ENCODE peak calls at places on chromosomes 5 and 9, in four cellular contexts. One of them, this sample, is unnamed.

GRCh38 chr5:172437445-172438303 is 16.7 kb downstream of the SH3PXD2B start:
- DNase-seq in left ventricle myocardium inferior: peak; percentile 63
- DNase-seq in upper lobe of right lung: peak; percentile 81
- DNase-seq in prostate gland: no peak
- DNase-seq in this sample: no peak

GRCh38 chr5:134550271-134551214 is 25.1 kb downstream of the JADE2 start:
- DNase-seq in left ventricle myocardium inferior: peak; percentile 12
- DNase-seq in upper lobe of right lung: no peak
- DNase-seq in prostate gland: no peak
- DNase-seq in this sample: no peak

GRCh38 chr9:7549261-7549660 is 250.3 kb downstream of the DMAC1 start:
- DNase-seq in left ventricle myocardium inferior: peak; percentile 36
- DNase-seq in upper lobe of right lung: no peak
- DNase-seq in prostate gland: no peak
- DNase-seq in this sample: no peak

GRCh38 chr9:82604947-82605656 is 457.8 kb downstream of the RASEF start:
- DNase-seq in left ventricle myocardium inferior: no peak
- DNase-seq in upper lobe of right lung: no peak
- DNase-seq in prostate gland: peak; percentile 17
- DNase-seq in this sample: no peak

GRCh38 chr5:2995667-2996066 is 244.2 kb upstream of the IRX2 start:
- DNase-seq in left ventricle myocardium inferior: no peak
- DNase-seq in upper lobe of right lung: peak; percentile 10
- DNase-seq in prostate gland: no peak
- DNase-seq in this sample: no peak

GRCh38 chr5:44987026-44987425 is 178.3 kb downstream of the MRPS30 start:
- DNase-seq in left ventricle myocardium inferior: no peak
- DNase-seq in upper lobe of right lung: no peak
- DNase-seq in prostate gland: no peak
- DNase-seq in this sample: no peak

GRCh38 chr5:14218011-14218410 is 74.9 kb downstream of the TRIO start:
- DNase-seq in left ventricle myocardium inferior: no peak
- DNase-seq in upper lobe of right lung: no peak
- DNase-seq in prostate gland: no peak
- DNase-seq in this sample: no peak

GRCh38 chr9:93302586-93303257 is 118.8 kb downstream of the WNK2 start:
- DNase-seq in left ventricle myocardium inferior: no peak
- DNase-seq in upper lobe of right lung: peak; percentile 73
- DNase-seq in prostate gland: peak; percentile 47
- DNase-seq in this sample: no peak

GRCh38 chr5:78221964-78222451 is 72.5 kb downstream of the AP3B1 start:
- DNase-seq in left ventricle myocardium inferior: no peak
- DNase-seq in upper lobe of right lung: no peak
- DNase-seq in prostate gland: no peak
- DNase-seq in this sample: no peak

GRCh38 chr9:99825158-99826046 is 3.7 kb downstream of the NR4A3 start:
- DNase-seq in left ventricle myocardium inferior: no peak
- DNase-seq in upper lobe of right lung: peak; percentile 63
- DNase-seq in prostate gland: no peak
- DNase-seq in this sample: no peak

GRCh38 chr5:120735076-120735475 is 271.0 kb downstream of the PRR16 start:
- DNase-seq in left ventricle myocardium inferior: no peak
- DNase-seq in upper lobe of right lung: no peak
- DNase-seq in prostate gland: no peak
- DNase-seq in this sample: no peak

GRCh38 chr9:111926421-111926875 is 29.8 kb downstream of the UGCG start:
- DNase-seq in left ventricle myocardium inferior: peak; percentile 34
- DNase-seq in upper lobe of right lung: no peak
- DNase-seq in prostate gland: no peak
- DNase-seq in this sample: no peak

GRCh38 chr5:85170183-85170582 is 785.5 kb upstream of the EDIL3 start:
- DNase-seq in left ventricle myocardium inferior: no peak
- DNase-seq in upper lobe of right lung: no peak
- DNase-seq in prostate gland: no peak
- DNase-seq in this sample: no peak

GRCh38 chr9:16458696-16459420 is 411.6 kb downstream of the BNC2 start:
- DNase-seq in left ventricle myocardium inferior: no peak
- DNase-seq in upper lobe of right lung: no peak
- DNase-seq in prostate gland: no peak
- DNase-seq in this sample: no peak

GRCh38 chr5:66139313-66139712 is 4.8 kb upstream of the SREK1 start:
- DNase-seq in left ventricle myocardium inferior: no peak
- DNase-seq in upper lobe of right lung: no peak
- DNase-seq in prostate gland: no peak
- DNase-seq in this sample: no peak

GRCh38 chr5:96721351-96721970 is 59.3 kb downstream of the CAST start:
- DNase-seq in left ventricle myocardium inferior: no peak
- DNase-seq in upper lobe of right lung: no peak
- DNase-seq in prostate gland: no peak
- DNase-seq in this sample: no peak

GRCh38 chr5:43255704-43256103 is 57.5 kb downstream of the HMGCS1 start:
- DNase-seq in left ventricle myocardium inferior: no peak
- DNase-seq in upper lobe of right lung: no peak
- DNase-seq in prostate gland: no peak
- DNase-seq in this sample: no peak

GRCh38 chr5:67133217-67133616 is 63.4 kb downstream of the CD180 start:
- DNase-seq in left ventricle myocardium inferior: no peak
- DNase-seq in upper lobe of right lung: no peak
- DNase-seq in prostate gland: no peak
- DNase-seq in this sample: no peak

GRCh38 chr5:122129332-122129731 is at the start of gene ZNF474:
- DNase-seq in left ventricle myocardium inferior: no peak
- DNase-seq in upper lobe of right lung: no peak
- DNase-seq in prostate gland: peak; percentile 22
- DNase-seq in this sample: peak; percentile 98

GRCh38 chr5:43066799-43067741 is 27.0 kb upstream of the ANXA2R start:
- DNase-seq in left ventricle myocardium inferior: peak; percentile 86
- DNase-seq in upper lobe of right lung: peak; percentile 88
- DNase-seq in prostate gland: peak; percentile 92
- DNase-seq in this sample: no peak

GRCh38 chr5:159883522-159883950 is 32.7 kb upstream of the ADRA1B start:
- DNase-seq in left ventricle myocardium inferior: no peak
- DNase-seq in upper lobe of right lung: no peak
- DNase-seq in prostate gland: no peak
- DNase-seq in this sample: no peak

GRCh38 chr5:99105216-99105615 is 176.4 kb upstream of the CHD1 start:
- DNase-seq in left ventricle myocardium inferior: no peak
- DNase-seq in upper lobe of right lung: no peak
- DNase-seq in prostate gland: no peak
- DNase-seq in this sample: no peak

GRCh38 chr5:177445052-177446016 is 1.3 kb upstream of the PRR7 start:
- DNase-seq in left ventricle myocardium inferior: no peak
- DNase-seq in upper lobe of right lung: no peak
- DNase-seq in prostate gland: no peak
- DNase-seq in this sample: no peak

GRCh38 chr5:164191240-164191639 is 685.8 kb downstream of the MAT2B start:
- DNase-seq in left ventricle myocardium inferior: peak; percentile 47
- DNase-seq in upper lobe of right lung: no peak
- DNase-seq in prostate gland: peak; percentile 83
- DNase-seq in this sample: no peak

GRCh38 chr5:62142351-62142750 is 163.7 kb upstream of the KIF2A start:
- DNase-seq in left ventricle myocardium inferior: no peak
- DNase-seq in upper lobe of right lung: no peak
- DNase-seq in prostate gland: no peak
- DNase-seq in this sample: no peak

GRCh38 chr5:34655354-34655991 is 655 bp upstream of the RAI14 start:
- DNase-seq in left ventricle myocardium inferior: no peak
- DNase-seq in upper lobe of right lung: peak; percentile 69
- DNase-seq in prostate gland: peak; percentile 70
- DNase-seq in this sample: peak; percentile 72

GRCh38 chr9:124769451-124770358 is 1.4 kb downstream of the NR6A1 start:
- DNase-seq in left ventricle myocardium inferior: no peak
- DNase-seq in upper lobe of right lung: peak; percentile 78
- DNase-seq in prostate gland: peak; percentile 22
- DNase-seq in this sample: no peak

GRCh38 chr9:101567725-101567993 is 27.1 kb downstream of the PPP3R2 start:
- DNase-seq in left ventricle myocardium inferior: no peak
- DNase-seq in upper lobe of right lung: no peak
- DNase-seq in prostate gland: peak; percentile 9
- DNase-seq in this sample: no peak

GRCh38 chr9:35675732-35676392 is 2.1 kb downstream of the CA9 start:
- DNase-seq in left ventricle myocardium inferior: no peak
- DNase-seq in upper lobe of right lung: no peak
- DNase-seq in prostate gland: no peak
- DNase-seq in this sample: no peak

GRCh38 chr9:117414220-117414905 is 494 bp downstream of the ASTN2 start:
- DNase-seq in left ventricle myocardium inferior: no peak
- DNase-seq in upper lobe of right lung: peak; percentile 64
- DNase-seq in prostate gland: peak; percentile 21
- DNase-seq in this sample: no peak

GRCh38 chr5:141641634-141642278 is 5.0 kb downstream of the RELL2 start:
- DNase-seq in left ventricle myocardium inferior: no peak
- DNase-seq in upper lobe of right lung: no peak
- DNase-seq in prostate gland: no peak
- DNase-seq in this sample: peak; percentile 70
- TF ChIP-seq CTCF in left ventricle myocardium inferior: no peak
- TF ChIP-seq CTCF in upper lobe of right lung: no peak
- TF ChIP-seq CTCF in prostate gland: peak; percentile 12
- TF ChIP-seq CTCF in this sample: peak; percentile 47

DNA sequence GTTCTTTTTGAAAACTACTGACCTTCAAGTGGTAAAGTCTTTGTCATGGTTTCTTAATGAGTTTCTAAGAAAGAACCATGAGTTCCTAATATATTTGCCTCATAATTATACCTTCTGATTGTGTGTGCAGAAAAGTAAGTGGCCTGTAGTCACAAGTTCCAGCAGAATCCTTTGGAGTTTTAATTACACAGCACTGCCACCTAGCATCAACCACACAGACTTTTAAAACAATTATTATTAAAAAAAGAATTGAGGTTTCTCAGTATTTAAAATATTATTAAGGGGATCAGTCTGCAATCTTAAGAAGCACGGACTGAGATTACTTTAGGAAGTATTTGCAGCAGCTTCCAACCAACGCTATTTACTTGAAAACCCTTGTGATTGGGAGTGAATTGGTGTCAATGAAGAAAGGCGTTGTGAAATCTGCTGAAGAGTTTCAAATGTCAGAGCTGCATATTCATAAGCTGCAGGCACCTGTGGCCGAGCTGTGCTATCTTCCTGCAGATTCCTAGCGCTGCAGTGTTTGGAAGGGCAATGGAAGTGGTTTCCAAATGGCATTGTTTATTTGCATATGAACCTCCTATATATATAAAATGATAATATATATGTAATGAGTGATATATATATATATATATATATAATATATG is 1074.2 kb upstream of the WWC1 start:
- DNase-seq in left ventricle myocardium inferior: no peak
- DNase-seq in upper lobe of right lung: no peak
- DNase-seq in prostate gland: no peak
- DNase-seq in this sample: no peak
- H3K36me3 ChIP-seq in left ventricle myocardium inferior: no peaks in the 10 kb centered on the region
- H3K36me3 ChIP-seq in upper lobe of right lung: no peaks in the 10 kb centered on the region
- H3K36me3 ChIP-seq in prostate gland: no peaks in the 10 kb centered on the region
- H3K36me3 ChIP-seq in this sample: no peaks in the 10 kb centered on the region

GRCh38 chr9:95494022-95494415 is 22.8 kb downstream of the PTCH1 start:
- DNase-seq in left ventricle myocardium inferior: no peak
- DNase-seq in upper lobe of right lung: no peak
- DNase-seq in prostate gland: no peak
- DNase-seq in this sample: no peak

GRCh38 chr9:95491543-95492330 is 25.0 kb downstream of the PTCH1 start:
- DNase-seq in left ventricle myocardium inferior: no peak
- DNase-seq in upper lobe of right lung: no peak
- DNase-seq in prostate gland: no peak
- DNase-seq in this sample: no peak

GRCh38 chr9:95486318-95486717 is 30.5 kb downstream of the PTCH1 start:
- DNase-seq in left ventricle myocardium inferior: no peak
- DNase-seq in upper lobe of right lung: no peak
- DNase-seq in prostate gland: peak; percentile 88
- DNase-seq in this sample: no peak

GRCh38 chr9:95484225-95484624 is 32.5 kb downstream of the PTCH1 start:
- DNase-seq in left ventricle myocardium inferior: no peak
- DNase-seq in upper lobe of right lung: no peak
- DNase-seq in prostate gland: no peak
- DNase-seq in this sample: no peak

GRCh38 chr9:95488971-95489370 is 27.8 kb downstream of the PTCH1 start:
- DNase-seq in left ventricle myocardium inferior: no peak
- DNase-seq in upper lobe of right lung: no peak
- DNase-seq in prostate gland: no peak
- DNase-seq in this sample: no peak
- H3K4me3 ChIP-seq in left ventricle myocardium inferior: no peak overlapping the region
- H3K4me3 ChIP-seq in upper lobe of right lung: no peak overlapping the region
- H3K4me3 ChIP-seq in prostate gland: no peak overlapping the region
- H3K4me3 ChIP-seq in this sample: no peak overlapping the region

DNA sequence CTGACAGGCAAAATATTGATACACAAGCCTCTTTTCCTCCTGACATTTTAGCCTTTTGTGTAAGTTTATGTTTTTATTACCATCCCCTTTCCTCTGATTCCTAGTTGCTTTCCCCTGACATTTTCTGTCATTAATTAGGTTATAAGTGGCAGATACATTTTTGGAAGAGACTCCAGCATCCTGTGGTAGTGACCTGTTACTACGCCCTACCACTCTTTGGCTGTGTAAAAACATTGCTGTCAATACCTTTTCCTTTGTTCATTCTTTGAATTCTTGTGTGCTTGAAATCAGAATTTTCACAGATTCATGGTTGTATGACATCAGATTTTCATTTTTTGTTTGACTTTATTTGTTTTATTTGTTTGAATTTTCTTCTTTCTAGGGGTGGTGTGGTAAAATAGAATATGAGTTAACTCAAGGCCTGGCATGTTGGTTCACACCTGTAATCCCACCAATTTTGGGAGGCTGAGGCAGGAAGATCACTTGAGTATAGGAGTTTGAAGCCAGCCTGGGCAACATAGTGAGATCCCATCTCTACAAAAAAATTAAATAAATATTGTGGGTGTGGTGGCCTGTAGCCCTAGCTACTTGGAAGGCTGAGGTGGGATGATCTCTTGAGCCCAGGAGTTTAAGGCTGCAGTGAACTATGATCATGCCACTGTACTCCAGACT is 43.4 kb downstream of the UBE2R2 start:
- DNase-seq in left ventricle myocardium inferior: no peak
- DNase-seq in upper lobe of right lung: no peak
- DNase-seq in prostate gland: no peak
- DNase-seq in this sample: no peak
- TF ChIP-seq CTCF in left ventricle myocardium inferior: peak; percentile 10
- TF ChIP-seq CTCF in upper lobe of right lung: no peak
- TF ChIP-seq CTCF in prostate gland: no peak
- TF ChIP-seq CTCF in this sample: no peak

DNA sequence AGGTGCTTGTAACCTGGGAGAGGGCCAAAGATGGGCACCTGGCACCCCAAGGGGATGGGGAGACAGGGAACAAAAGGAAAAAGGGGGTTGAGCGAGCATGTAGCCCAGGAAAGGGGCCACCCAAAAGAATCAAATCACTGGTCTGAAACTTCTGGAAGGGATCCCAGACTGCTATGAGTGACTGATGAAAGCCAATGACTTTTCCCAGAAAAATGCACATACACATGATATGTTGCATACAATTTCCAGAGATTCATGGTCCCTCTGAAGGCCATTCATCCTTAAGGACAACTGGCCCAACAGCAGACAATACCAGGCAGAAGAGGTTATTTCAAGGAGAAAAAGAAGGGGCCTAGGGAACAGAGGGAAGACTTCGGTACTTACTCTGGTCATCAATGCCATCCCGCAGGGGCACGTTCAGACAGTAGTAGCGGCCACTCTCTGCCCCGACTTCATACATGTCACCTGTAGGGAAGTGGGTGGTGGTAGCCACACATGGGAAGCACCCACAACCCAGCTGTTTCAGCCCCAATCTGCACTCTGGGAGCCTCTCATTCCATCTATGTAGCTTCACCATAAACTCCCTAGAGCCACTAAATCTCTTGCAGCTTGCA is 8.4 kb downstream of the HDAC3 start:
- DNase-seq in left ventricle myocardium inferior: no peak
- DNase-seq in upper lobe of right lung: peak; percentile 19
- DNase-seq in prostate gland: no peak
- DNase-seq in this sample: no peak
- H3K36me3 ChIP-seq in left ventricle myocardium inferior: peaks cover 72% of the 10 kb centered on the region
- H3K36me3 ChIP-seq in upper lobe of right lung: peaks cover 72% of the 10 kb centered on the region
- H3K36me3 ChIP-seq in prostate gland: peaks cover 10% of the 10 kb centered on the region
- H3K36me3 ChIP-seq in this sample: no peaks in the 10 kb centered on the region